ENCODE peak calls at places on chromosomes 5 and 9, in seven cellular contexts. I is IMR-90, G is spleen, C is HepG2, N is heart right ventricle, V is heart left ventricle, Z is tibial nerve. X is an unnamed sample.
A peak's percentile ranks its signal among the peaks of the same experiment; 100 is the strongest.

GRCh38 chr5:97636766-97637165 is 453.7 kb upstream of the RIOK2 start:
- DNase-seq in I (peak; percentile 53), G (no peak), C (no peak), N (no peak), V (no peak), Z (no peak), X (no peak)

GRCh38 chr5:79287380-79287779 is 51.4 kb downstream of the JMY start:
- DNase-seq in I (no peak), G (no peak), C (no peak), N (no peak), V (no peak), Z (no peak), X (no peak)

GRCh38 chr5:139104577-139105271 is 93.4 kb downstream of the SIL1 start:
- DNase-seq in I (peak; percentile 90), G (no peak), C (no peak), N (peak; percentile 59), V (peak; percentile 67), Z (peak; percentile 63), X (no peak)

GRCh38 chr9:126763130-126763764 is 41.6 kb upstream of the ZBTB43 start:
- DNase-seq in I (no peak), G (no peak), C (no peak), N (no peak), V (no peak), Z (no peak), X (no peak)

GRCh38 chr5:121987685-121988073 is 25.9 kb downstream of the SRFBP1 start:
- DNase-seq in I (peak; percentile 63), G (no peak), C (peak; percentile 18), N (no peak), V (no peak), Z (no peak), X (no peak)

GRCh38 chr5:38593959-38594358 is 37.5 kb upstream of the LIFR start:
- DNase-seq in I (no peak), G (no peak), C (no peak), N (no peak), V (no peak), Z (no peak), X (no peak)

GRCh38 chr9:26893030-26893676 is 551 bp upstream of the CAAP1 start:
- DNase-seq in I (no peak), G (no peak), C (no peak), N (no peak), V (no peak), Z (no peak), X (no peak)

GRCh38 chr5:92885950-92886349 is 695.1 kb downstream of the NR2F1-AS1 start:
- DNase-seq in I (no peak), G (no peak), C (peak; percentile 53), N (no peak), V (no peak), Z (no peak), X (no peak)

GRCh38 chr9:116152390-116152789 is 1.2 kb upstream of the PAPPA start:
- DNase-seq in I (peak; percentile 70), G (no peak), C (peak; percentile 16), N (no peak), V (no peak), Z (no peak), X (no peak)

GRCh38 chr5:132063090-132063911 is 2.8 kb downstream of the IL3 start:
- DNase-seq in I (peak; percentile 64), G (peak; percentile 92), C (peak; percentile 45), N (peak; percentile 67), V (peak; percentile 59), Z (peak; percentile 85), X (peak; percentile 83)

GRCh38 chr5:172102913-172103629 is 85.0 kb downstream of the STK10 start:
- DNase-seq in I (peak; percentile 95), G (peak; percentile 69), C (no peak), N (peak; percentile 50), V (no peak), Z (no peak), X (no peak)

GRCh38 chr5:137442660-137443059 is 56.5 kb downstream of the SPOCK1 start:
- DNase-seq in I (no peak), G (no peak), C (no peak), N (no peak), V (no peak), Z (no peak), X (no peak)

GRCh38 chr5:128237504-128237903 is 153.9 kb downstream of the SLC12A2 start:
- DNase-seq in I (peak; percentile 23), G (no peak), C (no peak), N (no peak), V (no peak), Z (no peak), X (no peak)

GRCh38 chr9:125659201-125659840 is 47.7 kb downstream of the MAPKAP1 start:
- DNase-seq in I (peak; percentile 38), G (no peak), C (no peak), N (no peak), V (no peak), Z (no peak), X (no peak)

GRCh38 chr9:407255-407654 is 192.6 kb downstream of the DOCK8 start:
- DNase-seq in I (no peak), G (no peak), C (no peak), N (peak; percentile 20), V (no peak), Z (no peak), X (no peak)

GRCh38 chr5:173750538-173751265 is 134.3 kb upstream of the BOD1 start:
- DNase-seq in I (no peak), G (no peak), C (no peak), N (no peak), V (no peak), Z (no peak), X (no peak)

GRCh38 chr5:180785794-180786221 is 16.8 kb downstream of the MGAT1 start:
- DNase-seq in I (peak; percentile 64), G (peak; percentile 58), C (no peak), N (no peak), V (no peak), Z (no peak), X (peak; percentile 66)

GRCh38 chr9:91067306-91067860 is 265.8 kb downstream of the SYK start:
- DNase-seq in I (no peak), G (no peak), C (no peak), N (no peak), V (no peak), Z (no peak), X (no peak)

GRCh38 chr9:95502248-95502647 is 14.5 kb downstream of the PTCH1 start:
- DNase-seq in I (no peak), G (no peak), C (no peak), N (no peak), V (no peak), Z (no peak), X (no peak)

GRCh38 chr9:95499847-95500246 is 16.9 kb downstream of the PTCH1 start:
- DNase-seq in I (peak; percentile 57), G (no peak), C (peak; percentile 32), N (no peak), V (no peak), Z (no peak), X (no peak)

GRCh38 chr9:95497772-95498171 is 19.0 kb downstream of the PTCH1 start:
- DNase-seq in I (peak; percentile 77), G (no peak), C (no peak), N (no peak), V (no peak), Z (no peak), X (no peak)

GRCh38 chr9:95498641-95499040 is 18.1 kb downstream of the PTCH1 start:
- DNase-seq in I (no peak), G (no peak), C (no peak), N (no peak), V (no peak), Z (no peak), X (no peak)

DNA sequence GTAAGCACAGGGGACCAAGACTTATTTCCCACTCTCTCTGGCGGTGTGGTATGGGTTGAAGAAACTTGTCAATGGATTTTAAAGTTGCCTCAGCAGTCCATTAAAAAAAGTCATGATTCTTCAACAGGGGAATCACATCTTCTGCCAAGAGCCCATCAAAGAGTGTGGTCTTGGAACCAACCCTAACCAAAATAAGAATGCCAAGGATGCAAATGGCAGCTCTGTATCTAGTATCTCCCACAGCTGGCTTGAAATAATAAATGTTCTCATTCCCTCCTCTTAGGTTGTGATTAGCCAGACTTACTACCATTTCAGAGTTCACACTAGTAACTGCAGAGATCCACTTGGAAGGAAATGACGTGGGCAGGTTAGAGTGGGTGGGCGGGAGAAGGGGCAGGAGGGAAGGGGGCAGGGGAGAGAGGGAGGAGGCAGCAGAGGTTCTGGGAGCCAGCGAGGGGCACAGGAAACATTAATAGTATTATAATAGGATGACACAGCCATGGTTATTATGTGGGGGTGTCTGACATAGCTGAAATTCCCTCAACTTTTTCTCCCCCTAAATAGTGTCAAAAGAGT is 17.6 kb downstream of the PTCH1 start:
- DNase-seq in I (peak; percentile 32), G (no peak), C (no peak), N (no peak), V (no peak), Z (no peak), X (no peak)
- H3K27ac ChIP-seq in I (no peak overlapping the region), G (no peak overlapping the region), C (no peak overlapping the region), N (no peak overlapping the region), V (no peak overlapping the region), Z (no peak overlapping the region), X (no peak overlapping the region)

DNA sequence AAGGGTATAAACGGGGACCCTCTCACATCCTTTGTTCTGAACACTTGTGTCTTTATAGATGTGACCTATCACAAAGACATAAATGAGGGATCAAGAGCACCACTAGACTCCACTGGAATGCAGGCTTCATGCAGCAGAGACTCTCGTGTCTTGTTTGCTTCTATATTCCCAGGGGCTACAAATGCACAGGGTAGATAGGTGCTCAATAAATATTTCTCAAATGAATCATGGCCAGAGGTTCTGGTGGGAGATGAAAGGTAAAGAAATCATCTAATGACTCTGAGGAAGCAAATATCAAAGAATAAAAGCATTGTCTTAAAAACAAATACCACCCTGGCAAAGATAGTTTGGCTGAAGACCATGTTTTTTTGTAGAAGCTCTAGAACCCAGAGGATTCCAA is 6.6 kb downstream of the SLC36A3 start:
- DNase-seq in I (no peak), G (no peak), C (no peak), N (no peak), V (no peak), Z (no peak), X (no peak)
- H3K27me3 ChIP-seq in I (peaks cover 9% of the 10 kb centered on the region), G (no peaks in the 10 kb centered on the region), C (no peaks in the 10 kb centered on the region), N (peaks cover 5% of the 10 kb centered on the region), V (no peaks in the 10 kb centered on the region), Z (no peaks in the 10 kb centered on the region), X (peaks cover 16% of the 10 kb centered on the region)

GRCh38 chr9:129143461-129143927 is 32.3 kb downstream of the PTPA start:
- DNase-seq in I (peak; percentile 84), G (peak; percentile 84), C (peak; percentile 48), N (peak; percentile 94), V (peak; percentile 92), Z (no peak), X (peak; percentile 73)
- H3K4me1 ChIP-seq in I (peaks cover 64% of the 10 kb centered on the region), G (peaks cover 40% of the 10 kb centered on the region), C (peaks cover 64% of the 10 kb centered on the region), N (peaks cover 85% of the 10 kb centered on the region), V (peaks cover 93% of the 10 kb centered on the region), Z (peaks cover 84% of the 10 kb centered on the region), X (peaks cover 81% of the 10 kb centered on the region)

DNA sequence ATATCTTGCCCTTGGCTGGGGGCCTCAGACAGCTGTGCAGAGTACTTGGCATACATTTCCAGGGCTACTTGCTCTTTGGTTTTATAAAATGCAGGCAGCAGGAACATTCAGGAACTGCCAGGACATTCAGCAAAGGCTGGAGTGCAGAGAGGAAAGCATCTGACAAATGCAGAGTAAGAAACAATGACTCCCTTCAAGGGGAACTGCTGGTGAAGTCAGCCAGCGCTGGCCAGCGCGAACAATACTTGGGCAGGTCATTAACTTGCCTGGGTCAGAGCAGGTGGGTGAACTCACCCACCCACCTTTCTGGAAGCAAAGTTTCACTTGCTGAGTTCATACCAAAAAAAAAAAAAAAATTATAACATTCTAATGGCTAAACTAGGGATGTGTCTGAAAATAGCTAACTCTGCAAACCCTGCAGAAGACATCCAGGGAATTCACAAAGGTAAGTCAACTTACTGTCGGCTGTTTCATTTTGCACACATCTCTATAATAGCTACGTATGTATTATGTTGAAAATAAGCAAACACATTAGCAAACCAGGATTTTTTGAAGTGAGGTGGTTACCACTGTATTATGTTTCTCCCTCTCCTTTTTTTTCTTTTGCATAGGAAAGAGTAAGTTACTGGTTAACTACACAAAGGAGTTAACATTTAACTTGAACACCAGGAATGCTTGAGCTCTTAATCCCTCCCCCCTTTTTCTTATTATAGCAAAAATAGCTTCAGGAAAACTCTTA is 152.2 kb downstream of the GLIS3 start:
- DNase-seq in I (no peak), G (no peak), C (peak; percentile 34), N (no peak), V (no peak), Z (no peak), X (no peak)
- H3K27ac ChIP-seq in I (no peak overlapping the region), G (no peak overlapping the region), C (no peak overlapping the region), N (no peak overlapping the region), V (no peak overlapping the region), Z (no peak overlapping the region), X (no peak overlapping the region)